ENCODE peak calls at places on chromosomes 3 and 15, in nine cellular contexts. P, B, S, H, A, L, Q, J and W are unnamed samples.

GRCh38 chr3:188301147-188301546 is 147.2 kb downstream of the LPP start:
- DNase-seq in P (no peak), B (no peak), S (no peak), H (no peak), A (no peak), L (no peak), Q (no peak), J (no peak), W (no peak)

GRCh38 chr3:38146504-38146903 is 8.0 kb downstream of the MYD88 start:
- DNase-seq in P (no peak), B (no peak), S (no peak), H (no peak), A (no peak), L (no peak), Q (no peak), J (no peak), W (no peak)

GRCh38 chr15:23647421-23648375 is at the start of gene MAGEL2:
- DNase-seq in P (no peak), B (no peak), S (no peak), H (peak), A (no peak), L (no peak), Q (peak), J (peak), W (no peak)

GRCh38 chr3:59469948-59470723 is 420.3 kb upstream of the CFAP20DC start:
- DNase-seq in P (peak), B (no peak), S (no peak), H (no peak), A (no peak), L (no peak), Q (no peak), J (no peak), W (no peak)

GRCh38 chr15:77075528-77075927 is 4.6 kb upstream of the TSPAN3 start:
- DNase-seq in P (no peak), B (no peak), S (no peak), H (no peak), A (no peak), L (no peak), Q (no peak), J (peak), W (peak)

GRCh38 chr3:49775538-49775937 is 10.8 kb downstream of the IP6K1 start:
- DNase-seq in P (no peak), B (no peak), S (no peak), H (no peak), A (no peak), L (no peak), Q (no peak), J (no peak), W (no peak)

GRCh38 chr3:72258786-72259185 is 473.8 kb upstream of the PROK2 start:
- DNase-seq in P (no peak), B (no peak), S (no peak), H (no peak), A (no peak), L (no peak), Q (no peak), J (no peak), W (no peak)

GRCh38 chr15:77713281-77713680 is 80.6 kb upstream of the LINGO1 start:
- DNase-seq in P (no peak), B (no peak), S (no peak), H (no peak), A (no peak), L (no peak), Q (no peak), J (no peak), W (no peak)

GRCh38 chr3:33124638-33125037 is 10.8 kb downstream of the CRTAP start:
- DNase-seq in P (no peak), B (no peak), S (no peak), H (no peak), A (no peak), L (no peak), Q (no peak), J (no peak), W (no peak)

GRCh38 chr15:61112231-61112630 is 116.9 kb downstream of the RORA start:
- DNase-seq in P (no peak), B (no peak), S (no peak), H (no peak), A (no peak), L (no peak), Q (no peak), J (no peak), W (no peak)

GRCh38 chr3:34218706-34219105 is 420.3 kb downstream of the PDCD6IP start:
- DNase-seq in P (no peak), B (no peak), S (no peak), H (no peak), A (no peak), L (no peak), Q (no peak), J (no peak), W (no peak)

GRCh38 chr3:105214575-105214974 is 152.1 kb upstream of the ALCAM start:
- DNase-seq in P (no peak), B (no peak), S (no peak), H (no peak), A (no peak), L (no peak), Q (no peak), J (no peak), W (no peak)

GRCh38 chr3:68773401-68773800 is 158.9 kb downstream of the TAFA4 start:
- DNase-seq in P (no peak), B (no peak), S (no peak), H (no peak), A (no peak), L (no peak), Q (no peak), J (no peak), W (no peak)

GRCh38 chr15:60471314-60471713 is 7.6 kb downstream of the ICE2 start:
- DNase-seq in P (no peak), B (no peak), S (no peak), H (no peak), A (no peak), L (no peak), Q (no peak), J (no peak), W (no peak)

GRCh38 chr3:49534581-49535495 is 19.4 kb upstream of the BSN start:
- DNase-seq in P (no peak), B (peak), S (no peak), H (no peak), A (no peak), L (no peak), Q (peak), J (no peak), W (no peak)

GRCh38 chr15:63843901-63844317 is 10.2 kb upstream of the HERC1 start:
- DNase-seq in P (no peak), B (no peak), S (no peak), H (peak), A (no peak), L (no peak), Q (no peak), J (no peak), W (no peak)

GRCh38 chr3:104604326-104605010 is 762.2 kb upstream of the ALCAM start:
- DNase-seq in P (peak), B (no peak), S (no peak), H (peak), A (no peak), L (no peak), Q (no peak), J (no peak), W (no peak)

GRCh38 chr15:88303455-88303854 is 46.9 kb upstream of the NTRK3 start:
- DNase-seq in P (no peak), B (no peak), S (no peak), H (no peak), A (no peak), L (no peak), Q (no peak), J (no peak), W (no peak)

GRCh38 chr3:134348524-134348923 is 25.7 kb downstream of the AMOTL2 start:
- DNase-seq in P (peak), B (no peak), S (no peak), H (no peak), A (no peak), L (peak), Q (peak), J (no peak), W (peak)

GRCh38 chr3:19149388-19149787 is 1.1 kb downstream of the KCNH8 start:
- DNase-seq in P (peak), B (no peak), S (no peak), H (peak), A (no peak), L (no peak), Q (no peak), J (peak), W (no peak)

GRCh38 chr3:19151171-19151570 is 2.9 kb downstream of the KCNH8 start:
- DNase-seq in P (no peak), B (no peak), S (no peak), H (no peak), A (no peak), L (no peak), Q (no peak), J (no peak), W (no peak)

GRCh38 chr3:19148768-19149091 is 420 bp downstream of the KCNH8 start:
- DNase-seq in P (no peak), B (no peak), S (no peak), H (no peak), A (no peak), L (no peak), Q (no peak), J (no peak), W (no peak)

GRCh38 chr3:19146685-19147650 is 1.3 kb upstream of the KCNH8 start:
- DNase-seq in P (peak), B (peak), S (peak), H (peak), A (no peak), L (peak), Q (peak), J (peak), W (peak)

GRCh38 chr3:19147905-19148767 is at the start of gene KCNH8:
- DNase-seq in P (no peak), B (peak), S (peak), H (peak), A (no peak), L (no peak), Q (peak), J (peak), W (peak)
- TF ChIP-seq CTCF in P (no peak), B (no peak), S (no peak), H (no peak), A (no peak), L (no peak), Q (no peak), J (no peak), W (no peak)

DNA sequence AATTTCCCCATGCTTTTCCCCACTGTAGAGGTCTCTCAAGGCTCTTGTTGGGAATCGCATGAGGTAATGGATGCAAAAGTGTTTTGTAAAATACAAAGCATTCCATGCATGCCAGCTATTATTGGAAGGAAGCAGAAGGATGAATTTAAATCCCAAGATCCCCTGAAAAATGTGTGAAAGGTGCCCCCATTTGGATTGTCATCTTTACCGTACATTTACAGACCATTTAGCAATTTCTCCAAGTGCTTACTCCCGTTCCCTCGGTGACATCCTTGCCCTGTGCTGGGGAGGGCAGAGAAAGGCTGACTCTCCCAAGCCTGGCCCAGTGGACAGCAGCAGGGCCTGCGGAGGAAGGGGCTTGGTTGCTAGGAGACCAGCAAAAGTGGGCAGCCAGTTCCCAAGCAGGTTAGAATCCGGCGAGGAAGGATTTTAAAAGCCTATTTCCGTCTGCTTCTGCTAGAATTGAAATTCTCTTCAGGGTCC is 31.1 kb upstream of the NEO1 start:
- DNase-seq in P (no peak), B (no peak), S (no peak), H (no peak), A (no peak), L (no peak), Q (no peak), J (no peak), W (no peak)
- H3K4me3 ChIP-seq in P (no peak), B (no peak), S (no peak), H (no peak), A (no peak), L (no peak), Q (no peak), J (no peak), W (no peak)

GRCh38 chr3:182682263-182683229 is 110.8 kb upstream of the ATP11B start:
- DNase-seq in P (peak), B (peak), S (peak), H (peak), A (no peak), L (no peak), Q (peak), J (no peak), W (peak)

GRCh38 chr3:182690163-182690562 is 103.1 kb upstream of the ATP11B start:
- DNase-seq in P (no peak), B (no peak), S (no peak), H (no peak), A (no peak), L (no peak), Q (no peak), J (no peak), W (no peak)

GRCh38 chr3:182683335-182684257 is 109.7 kb upstream of the ATP11B start:
- DNase-seq in P (peak), B (no peak), S (peak), H (peak), A (peak), L (peak), Q (no peak), J (peak), W (no peak)

GRCh38 chr3:182692021-182692420 is 101.3 kb upstream of the ATP11B start:
- DNase-seq in P (no peak), B (no peak), S (no peak), H (no peak), A (no peak), L (no peak), Q (no peak), J (no peak), W (peak)

GRCh38 chr3:182686033-182686886 is 107.0 kb upstream of the ATP11B start:
- DNase-seq in P (no peak), B (no peak), S (no peak), H (no peak), A (no peak), L (no peak), Q (no peak), J (no peak), W (no peak)
- TF ChIP-seq CTCF in P (no peak), B (no peak), S (no peak), H (no peak), A (no peak), L (no peak), Q (no peak), J (no peak), W (no peak)

DNA sequence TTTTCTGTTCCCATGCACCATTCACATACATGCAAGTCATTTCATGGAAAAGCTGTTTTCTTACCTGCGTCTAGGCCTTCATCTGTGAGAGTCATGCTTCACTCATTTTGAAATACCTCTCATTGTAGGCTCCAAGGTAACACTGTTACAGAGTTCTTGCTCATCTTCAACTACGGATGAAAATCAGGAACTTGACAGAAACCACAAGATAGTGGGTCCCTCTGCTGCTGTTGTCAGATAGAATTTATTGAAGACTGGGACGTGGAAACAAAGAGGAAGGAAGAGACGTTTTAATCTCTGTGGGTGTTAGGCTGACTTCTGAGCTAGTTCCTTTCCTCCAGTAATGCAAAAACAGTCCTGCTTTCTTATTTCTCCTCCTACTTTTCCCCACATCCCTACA is at the start of gene P2RY14:
- DNase-seq in P (no peak), B (no peak), S (no peak), H (no peak), A (no peak), L (no peak), Q (no peak), J (no peak), W (no peak)
- H3K4me3 ChIP-seq in P (no peak), B (no peak), S (no peak), H (no peak), A (no peak), L (no peak), Q (no peak), J (no peak), W (no peak)

GRCh38 chr15:34122771-34123183 is 20.9 kb downstream of the PGBD4 start:
- DNase-seq in P (peak), B (no peak), S (no peak), H (peak), A (peak), L (no peak), Q (no peak), J (no peak), W (no peak)
- TF ChIP-seq CTCF in P (no peak), B (no peak), S (no peak), H (no peak), A (no peak), L (no peak), Q (no peak), J (no peak), W (no peak)

GRCh38 chr3:52218454-52218853 is 7.0 kb downstream of the TLR9 start:
- DNase-seq in P (no peak), B (no peak), S (peak), H (no peak), A (no peak), L (no peak), Q (peak), J (peak), W (no peak)

GRCh38 chr3:52218953-52219650 is 6.3 kb downstream of the TLR9 start:
- DNase-seq in P (peak), B (no peak), S (no peak), H (no peak), A (no peak), L (no peak), Q (peak), J (no peak), W (peak)

GRCh38 chr3:52216585-52217408 is 8.6 kb downstream of the TLR9 start:
- DNase-seq in P (peak), B (peak), S (peak), H (peak), A (peak), L (peak), Q (peak), J (peak), W (peak)

GRCh38 chr3:52217409-52217805 is 8.0 kb downstream of the TLR9 start:
- DNase-seq in P (no peak), B (no peak), S (no peak), H (no peak), A (no peak), L (no peak), Q (no peak), J (no peak), W (peak)

GRCh38 chr3:52218026-52218425 is 7.4 kb downstream of the TLR9 start:
- DNase-seq in P (no peak), B (no peak), S (no peak), H (no peak), A (no peak), L (no peak), Q (peak), J (no peak), W (no peak)
- H3K4me3 ChIP-seq in P (no peak), B (no peak), S (no peak), H (no peak), A (no peak), L (no peak), Q (no peak), J (no peak), W (no peak)

DNA sequence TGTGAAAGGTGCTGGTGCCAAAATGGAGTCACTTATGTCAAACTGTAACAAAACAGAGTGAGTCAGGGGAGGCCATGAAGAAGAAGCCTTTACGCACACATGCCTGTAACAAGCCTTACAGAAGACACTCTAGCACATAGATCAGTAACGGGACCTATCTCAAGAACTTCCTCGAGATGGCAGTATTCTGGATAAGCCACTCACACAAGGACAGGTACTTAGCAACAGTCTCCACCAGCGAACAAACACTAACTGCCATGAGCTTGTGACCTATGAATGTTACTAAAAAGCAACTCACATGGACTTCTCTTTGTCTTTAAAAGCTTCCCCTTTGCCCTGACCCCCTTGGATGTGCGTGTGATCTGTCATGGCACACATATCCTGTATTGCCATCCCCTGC is 235.1 kb downstream of the CD47 start:
- DNase-seq in P (peak), B (no peak), S (no peak), H (peak), A (no peak), L (no peak), Q (no peak), J (no peak), W (no peak)
- TF ChIP-seq CTCF in P (peak), B (no peak), S (no peak), H (peak), A (peak), L (no peak), Q (no peak), J (no peak), W (no peak)

DNA sequence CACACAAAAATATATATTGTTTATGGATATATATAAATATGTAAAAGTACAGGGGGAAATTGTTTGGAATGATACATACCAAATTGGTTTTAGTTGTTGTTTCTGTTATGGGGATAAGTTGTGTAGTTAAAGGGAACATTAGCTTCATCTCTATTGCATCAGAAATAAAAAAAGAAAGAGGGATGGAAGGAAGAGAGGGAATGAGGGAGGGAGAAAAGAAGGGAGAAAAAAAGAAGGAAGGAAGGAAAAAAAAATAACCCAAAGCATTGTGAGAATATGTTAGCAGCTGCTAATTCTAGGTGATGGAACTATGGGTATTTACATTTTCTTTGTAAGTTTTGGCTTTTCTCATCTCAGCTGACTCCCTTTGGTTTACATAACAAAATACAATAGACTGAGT is 1.3 kb downstream of the CCR8 start:
- DNase-seq in P (no peak), B (no peak), S (no peak), H (no peak), A (no peak), L (no peak), Q (no peak), J (no peak), W (no peak)
- H3K4me3 ChIP-seq in P (no peak), B (no peak), S (no peak), H (no peak), A (no peak), L (no peak), Q (no peak), J (no peak), W (no peak)

GRCh38 chr3:129689036-129689435 is 82.6 kb upstream of the PLXND1 start:
- DNase-seq in P (no peak), B (no peak), S (no peak), H (no peak), A (no peak), L (no peak), Q (no peak), J (no peak), W (no peak)
- TF ChIP-seq CTCF in P (no peak), B (no peak), S (no peak), H (no peak), A (no peak), L (no peak), Q (no peak), J (no peak), W (no peak)

DNA sequence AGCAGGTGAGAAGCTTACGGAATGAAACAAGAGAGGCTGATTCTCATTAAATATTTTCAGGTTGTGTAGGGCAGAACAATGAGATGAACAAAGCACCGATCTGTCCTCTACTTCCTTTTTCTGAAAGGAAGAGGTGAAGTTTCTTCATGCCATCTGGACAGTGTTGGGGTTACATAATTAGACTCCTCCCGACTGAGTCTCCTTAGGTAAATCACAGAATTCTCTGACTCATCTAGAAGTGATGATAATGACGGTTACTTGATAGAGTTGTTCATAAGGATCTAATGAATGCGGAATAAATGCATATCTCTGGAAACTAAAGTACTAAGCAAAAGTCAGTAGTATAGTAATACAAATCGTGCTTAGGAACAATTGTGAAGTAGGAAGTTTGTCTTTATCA is 21.2 kb downstream of the CRTC3 start:
- DNase-seq in P (no peak), B (no peak), S (no peak), H (no peak), A (no peak), L (no peak), Q (no peak), J (no peak), W (no peak)
- H3K4me3 ChIP-seq in P (no peak), B (no peak), S (no peak), H (no peak), A (no peak), L (no peak), Q (no peak), J (no peak), W (no peak)